ENCODE peak calls at places on chromosome 15, in five cellular contexts. T is Panc1; X is activated effector memory CD4-positive, alpha-beta T cell treated with anti-CD3 and anti-CD28 coated beads, Interleukin-2, amount 50 U/mL, for 16 hours; D is Peyer's patch; V is NCI-H2081. Z is an unnamed sample.

GRCh38 chr15:78033864-78034263 is 43.6 kb downstream of the TBC1D2B start:
- DNase-seq in T (no peak), X (peak), D (peak), V (peak), Z (no peak)

GRCh38 chr15:40368701-40369473 is 10.9 kb downstream of the DISP2 start:
- DNase-seq in T (no peak), X (no peak), D (no peak), V (no peak), Z (peak)

GRCh38 chr15:34436126-34436955 is 1.3 kb downstream of the GOLGA8A start:
- DNase-seq in T (no peak), X (peak), D (no peak), V (no peak), Z (peak)

GRCh38 chr15:65962187-65962586 is 92.9 kb downstream of the RAB11A start:
- DNase-seq in T (no peak), X (no peak), D (no peak), V (no peak), Z (peak)

GRCh38 chr15:92541197-92542190 is 114.1 kb downstream of the FAM174B start:
- DNase-seq in T (no peak), X (no peak), D (no peak), V (peak), Z (no peak)

GRCh38 chr15:68363353-68363752 is 68.6 kb downstream of the ITGA11 start:
- DNase-seq in T (no peak), X (no peak), D (no peak), V (no peak), Z (no peak)

GRCh38 chr15:69652906-69653305 is 200.3 kb downstream of the RPLP1 start:
- DNase-seq in T (no peak), X (no peak), D (no peak), V (no peak), Z (no peak)

GRCh38 chr15:48147358-48147757 is 26.6 kb downstream of the SLC24A5 start:
- DNase-seq in T (no peak), X (no peak), D (no peak), V (no peak), Z (no peak)

GRCh38 chr15:86610038-86610437 is 530.4 kb downstream of the AGBL1 start:
- DNase-seq in T (no peak), X (no peak), D (no peak), V (no peak), Z (no peak)

GRCh38 chr15:35545316-35545824 is 595 bp downstream of the DPH6 start:
- DNase-seq in T (peak), X (peak), D (peak), V (peak), Z (peak)

GRCh38 chr15:98803228-98804056 is 155.1 kb downstream of the IGF1R start:
- DNase-seq in T (no peak), X (no peak), D (no peak), V (no peak), Z (no peak)

GRCh38 chr15:94777037-94777436 is 545.7 kb downstream of the MCTP2 start:
- DNase-seq in T (no peak), X (no peak), D (no peak), V (no peak), Z (no peak)

GRCh38 chr15:40054056-40054745 is 15.2 kb upstream of the SRP14 start:
- DNase-seq in T (no peak), X (no peak), D (peak), V (no peak), Z (peak)

GRCh38 chr15:58472221-58472620 is 40.4 kb downstream of the LIPC start:
- DNase-seq in T (no peak), X (no peak), D (no peak), V (no peak), Z (no peak)

GRCh38 chr15:37046876-37047614 is 53.3 kb downstream of the MEIS2 start:
- DNase-seq in T (no peak), X (no peak), D (no peak), V (no peak), Z (no peak)

GRCh38 chr15:43748376-43748775 is 2.1 kb downstream of the PDIA3 start:
- DNase-seq in T (no peak), X (no peak), D (no peak), V (no peak), Z (no peak)

GRCh38 chr15:40192942-40193341 is 32.1 kb downstream of the BUB1B start:
- DNase-seq in T (no peak), X (no peak), D (no peak), V (no peak), Z (no peak)

GRCh38 chr15:38564557-38565286 is at the start of gene RASGRP1:
- DNase-seq in T (no peak), X (peak), D (peak), V (peak), Z (peak)

GRCh38 chr15:40054746-40055575 is 16.0 kb upstream of the SRP14 start:
- DNase-seq in T (no peak), X (peak), D (peak), V (peak), Z (peak)

GRCh38 chr15:73697033-73697467 is 12.9 kb downstream of the CD276 start:
- DNase-seq in T (no peak), X (peak), D (peak), V (peak), Z (peak)

Z was measured in spleen.